ENCODE peak calls at places on chromosome 9, in six cellular contexts. T, O, C, J, D and X are unnamed samples.

GRCh38 chr9:89743576-89744254 is 138.9 kb downstream of the GADD45G start:
- DNase-seq in T (no peak), O (no peak), C (peak; percentile 68), J (no peak), D (no peak), X (no peak)

GRCh38 chr9:113916931-113917330 is 40.8 kb downstream of the ZNF618 start:
- DNase-seq in T (no peak), O (no peak), C (no peak), J (no peak), D (no peak), X (no peak)

GRCh38 chr9:5596173-5596572 is 32.7 kb upstream of the RIC1 start:
- DNase-seq in T (no peak), O (no peak), C (no peak), J (no peak), D (no peak), X (no peak)

GRCh38 chr9:22044583-22044982 is 35.5 kb upstream of the CDKN2B start:
- DNase-seq in T (peak; percentile 86), O (no peak), C (no peak), J (no peak), D (no peak), X (no peak)

GRCh38 chr9:93501406-93501805 is 48.0 kb upstream of the FAM120AOS start:
- DNase-seq in T (no peak), O (no peak), C (no peak), J (no peak), D (no peak), X (no peak)

GRCh38 chr9:124593080-124594058 is 86.2 kb upstream of the NR5A1 start:
- DNase-seq in T (no peak), O (peak; percentile 11), C (peak; percentile 93), J (no peak), D (no peak), X (no peak)

GRCh38 chr9:82124090-82124489 is 135.5 kb downstream of the SPATA31D1 start:
- DNase-seq in T (peak; percentile 79), O (no peak), C (no peak), J (no peak), D (no peak), X (no peak)

GRCh38 chr9:104557179-104557634 is 11.8 kb upstream of the OR13C8 start:
- DNase-seq in T (no peak), O (no peak), C (peak; percentile 25), J (no peak), D (no peak), X (no peak)

GRCh38 chr9:32264171-32264862 is 120.1 kb upstream of the ACO1 start:
- DNase-seq in T (no peak), O (no peak), C (peak; percentile 75), J (no peak), D (no peak), X (no peak)

GRCh38 chr9:129318121-129319075 is 140.3 kb upstream of the IER5L start:
- DNase-seq in T (no peak), O (no peak), C (no peak), J (peak; percentile 53), D (no peak), X (peak; percentile 6)

GRCh38 chr9:36192196-36192595 is 1.5 kb downstream of the CLTA start:
- DNase-seq in T (no peak), O (no peak), C (peak; percentile 20), J (no peak), D (no peak), X (no peak)

GRCh38 chr9:89309166-89309565 is 1.8 kb upstream of the CKS2 start:
- DNase-seq in T (no peak), O (no peak), C (no peak), J (no peak), D (no peak), X (no peak)

GRCh38 chr9:126173401-126173800 is 153.2 kb upstream of the MVB12B start:
- DNase-seq in T (no peak), O (no peak), C (no peak), J (no peak), D (no peak), X (no peak)

GRCh38 chr9:81321551-81321950 is 367.8 kb downstream of the TLE1 start:
- DNase-seq in T (no peak), O (no peak), C (no peak), J (no peak), D (no peak), X (no peak)

GRCh38 chr9:8772302-8772701 is 972.7 kb upstream of the DMAC1 start:
- DNase-seq in T (no peak), O (no peak), C (no peak), J (no peak), D (no peak), X (no peak)

GRCh38 chr9:129938291-129938979 is 103.2 kb downstream of the USP20 start:
- DNase-seq in T (peak; percentile 45), O (no peak), C (peak; percentile 47), J (no peak), D (no peak), X (no peak)

GRCh38 chr9:118009585-118009984 is 305.4 kb downstream of the TLR4 start:
- DNase-seq in T (no peak), O (no peak), C (peak; percentile 63), J (no peak), D (no peak), X (no peak)

DNA sequence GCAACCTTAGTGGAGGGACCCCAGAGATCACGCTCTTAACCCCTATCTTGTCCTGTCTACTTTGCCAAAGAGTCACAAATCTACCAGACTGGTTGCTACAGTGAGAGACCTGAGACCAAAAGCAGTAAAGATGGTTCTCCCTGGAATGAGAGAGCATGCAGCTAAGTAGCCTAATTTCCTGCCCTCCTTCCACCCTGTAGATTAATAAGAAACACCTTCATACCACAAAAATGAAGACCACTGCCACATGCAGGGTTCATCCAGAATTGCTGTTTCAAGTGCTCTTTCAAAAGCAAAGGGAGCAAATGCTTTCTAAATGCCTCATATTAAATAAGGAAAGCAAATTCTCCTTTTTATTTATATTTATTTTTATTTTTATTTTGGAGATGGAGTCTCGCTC is 119.1 kb downstream of the UGCG start:
- DNase-seq in T (no peak), O (no peak), C (no peak), J (no peak), D (no peak), X (no peak)
- TF ChIP-seq CTCF in T (no peak), O (no peak), C (no peak), J (no peak), D (no peak), X (no peak)

DNA sequence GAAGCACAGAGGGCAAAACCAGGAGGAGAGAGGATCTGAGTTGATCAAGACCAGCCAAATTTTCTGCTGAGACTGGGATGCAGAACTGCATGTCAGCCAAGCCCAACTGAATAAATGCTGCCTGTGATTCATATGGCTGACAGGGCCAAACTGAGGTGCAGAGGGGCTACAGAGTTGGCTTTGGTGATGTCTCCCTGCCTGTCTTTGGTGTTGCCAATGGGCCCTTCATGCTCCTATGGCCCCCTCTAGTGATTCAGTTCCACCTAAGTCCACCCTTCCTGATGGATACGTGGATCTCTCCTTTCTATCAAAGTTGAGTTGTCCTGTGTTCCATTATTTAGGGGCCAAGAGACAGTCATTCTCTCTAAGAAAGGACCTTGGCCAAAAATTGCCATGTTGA is 163.6 kb upstream of the TLE4 start:
- DNase-seq in T (no peak), O (no peak), C (peak; percentile 30), J (no peak), D (no peak), X (no peak)
- TF ChIP-seq CTCF in T (peak; percentile 33), O (no peak), C (peak; percentile 72), J (no peak), D (no peak), X (no peak)

DNA sequence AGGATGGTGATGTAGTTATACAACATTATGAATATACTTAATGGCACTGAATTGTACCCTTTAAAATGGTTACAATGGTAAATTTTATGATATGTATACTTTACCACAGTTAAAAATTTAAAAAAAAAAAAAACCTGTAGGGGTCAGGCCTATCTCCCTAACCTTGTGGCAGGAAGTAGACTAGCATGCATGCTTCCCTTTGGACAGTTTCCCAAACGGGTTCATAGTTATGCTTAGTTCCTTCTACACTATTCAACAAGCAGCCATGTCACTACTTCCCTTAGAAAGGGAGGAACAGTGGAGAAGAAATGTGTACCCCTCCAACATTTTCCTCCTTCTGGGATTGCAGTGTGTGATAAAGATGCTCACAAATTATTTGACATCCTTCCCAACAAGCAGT is 32.5 kb downstream of the IDNK start:
- DNase-seq in T (no peak), O (no peak), C (no peak), J (no peak), D (no peak), X (no peak)
- TF ChIP-seq CTCF in T (no peak), O (no peak), C (no peak), J (no peak), D (no peak), X (no peak)

DNA sequence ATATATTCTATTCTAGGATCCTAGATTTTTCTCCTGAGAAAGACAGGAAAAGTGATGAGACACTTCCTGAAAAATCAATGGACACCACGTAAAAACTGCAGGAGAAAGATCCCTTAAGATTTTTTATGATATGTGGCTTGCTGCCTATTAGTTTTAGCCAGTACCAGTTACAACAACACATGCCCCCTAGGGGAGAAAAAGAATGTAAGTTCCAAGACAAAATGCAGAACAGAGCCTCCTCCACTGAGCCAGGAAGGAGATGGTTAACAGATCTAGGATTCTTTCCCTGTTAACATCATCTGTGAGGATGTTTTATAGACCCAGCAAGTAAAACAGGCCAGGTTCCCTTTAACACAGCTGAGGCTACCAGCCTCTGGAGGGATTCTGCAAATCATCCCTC is 574.7 kb downstream of the TLE4 start:
- DNase-seq in T (peak; percentile 22), O (no peak), C (peak; percentile 67), J (no peak), D (no peak), X (no peak)
- TF ChIP-seq CTCF in T (peak; percentile 51), O (peak; percentile 49), C (peak; percentile 55), J (peak; percentile 23), D (no peak), X (no peak)

GRCh38 chr9:134364391-134365114 is 38.3 kb downstream of the RXRA start:
- DNase-seq in T (no peak), O (no peak), C (no peak), J (no peak), D (no peak), X (no peak)
- TF ChIP-seq CTCF in T (peak; percentile 52), O (no peak), C (peak; percentile 26), J (peak; percentile 19), D (peak; percentile 25), X (no peak)

DNA sequence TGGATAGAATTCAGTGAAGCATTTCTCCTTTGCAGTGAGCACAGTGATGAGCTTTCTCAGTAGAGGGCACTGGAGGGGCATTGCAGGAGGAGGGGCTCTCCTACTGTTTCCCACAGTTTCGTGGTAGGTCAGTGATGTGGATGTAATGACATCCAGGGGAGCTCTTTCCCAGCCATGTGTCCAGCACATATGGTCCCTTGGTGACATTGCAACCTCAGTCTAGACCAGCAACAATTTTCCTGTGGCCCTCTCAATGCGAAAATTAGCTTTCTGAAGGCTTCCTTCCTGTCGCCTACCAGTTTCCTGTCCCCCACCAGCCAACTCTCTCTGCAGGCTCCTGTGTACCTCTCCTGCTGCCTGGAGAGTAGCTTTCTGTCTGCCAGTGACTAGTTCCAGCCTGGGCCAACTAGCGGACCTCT is 6.9 kb upstream of the PDCL start:
- DNase-seq in T (no peak), O (no peak), C (peak; percentile 50), J (no peak), D (no peak), X (no peak)
- TF ChIP-seq CTCF in T (peak; percentile 26), O (no peak), C (peak; percentile 63), J (peak; percentile 13), D (peak; percentile 26), X (no peak)

GRCh38 chr9:78860806-78861475 is 564.0 kb downstream of the PSAT1 start:
- DNase-seq in T (peak; percentile 51), O (no peak), C (no peak), J (no peak), D (no peak), X (no peak)
- TF ChIP-seq CTCF in T (peak; percentile 42), O (no peak), C (peak; percentile 56), J (no peak), D (peak; percentile 25), X (no peak)